ENCODE peak calls at places on chromosomes 12 and 14, in four cellular contexts. One of them, this sample, is unnamed.

GRCh38 chr12:116161588-116161987 is 115.9 kb downstream of the MED13L start:
- DNase-seq in left ventricle myocardium inferior: no peak
- DNase-seq in PC-3: peak
- DNase-seq in Panc1: no peak
- DNase-seq in this sample: no peak

GRCh38 chr12:88417531-88417930 is 162.7 kb downstream of the KITLG start:
- DNase-seq in left ventricle myocardium inferior: no peak
- DNase-seq in PC-3: peak
- DNase-seq in Panc1: no peak
- DNase-seq in this sample: no peak

GRCh38 chr12:54017027-54017788 is 8.4 kb downstream of the HOXC8 start:
- DNase-seq in left ventricle myocardium inferior: no peak
- DNase-seq in PC-3: peak
- DNase-seq in Panc1: no peak
- DNase-seq in this sample: peak

GRCh38 chr14:92040431-92041040 is 677 bp upstream of the TRIP11 start:
- DNase-seq in left ventricle myocardium inferior: no peak
- DNase-seq in PC-3: peak
- DNase-seq in Panc1: no peak
- DNase-seq in this sample: peak

GRCh38 chr12:47193066-47193465 is 113.3 kb upstream of the AMIGO2 start:
- DNase-seq in left ventricle myocardium inferior: no peak
- DNase-seq in PC-3: no peak
- DNase-seq in Panc1: no peak
- DNase-seq in this sample: no peak

GRCh38 chr14:69985456-69985855 is 106.2 kb downstream of the SMOC1 start:
- DNase-seq in left ventricle myocardium inferior: no peak
- DNase-seq in PC-3: no peak
- DNase-seq in Panc1: no peak
- DNase-seq in this sample: peak

GRCh38 chr14:61575751-61576150 is 119.6 kb upstream of the HIF1A start:
- DNase-seq in left ventricle myocardium inferior: no peak
- DNase-seq in PC-3: peak
- DNase-seq in Panc1: no peak
- DNase-seq in this sample: no peak

GRCh38 chr12:97572220-97572619 is 109.6 kb downstream of the RMST start:
- DNase-seq in left ventricle myocardium inferior: no peak
- DNase-seq in PC-3: peak
- DNase-seq in Panc1: no peak
- DNase-seq in this sample: no peak

GRCh38 chr12:55743131-55743921 is 404 bp downstream of the GDF11 start:
- DNase-seq in left ventricle myocardium inferior: peak
- DNase-seq in PC-3: peak
- DNase-seq in Panc1: no peak
- DNase-seq in this sample: peak

GRCh38 chr12:55931317-55931779 is 386 bp downstream of the DGKA start:
- DNase-seq in left ventricle myocardium inferior: peak
- DNase-seq in PC-3: no peak
- DNase-seq in Panc1: no peak
- DNase-seq in this sample: no peak

GRCh38 chr12:91264178-91264577 is 81.6 kb upstream of the DCN start:
- DNase-seq in left ventricle myocardium inferior: no peak
- DNase-seq in PC-3: no peak
- DNase-seq in Panc1: no peak
- DNase-seq in this sample: no peak

GRCh38 chr12:107657133-107657532 is 28.5 kb upstream of the PWP1 start:
- DNase-seq in left ventricle myocardium inferior: no peak
- DNase-seq in PC-3: no peak
- DNase-seq in Panc1: no peak
- DNase-seq in this sample: no peak

GRCh38 chr12:76030378-76031080 is 1.0 kb downstream of the PHLDA1 start:
- DNase-seq in left ventricle myocardium inferior: peak
- DNase-seq in PC-3: no peak
- DNase-seq in Panc1: no peak
- DNase-seq in this sample: no peak

GRCh38 chr12:60522684-60523083 is 926.9 kb downstream of the SLC16A7 start:
- DNase-seq in left ventricle myocardium inferior: no peak
- DNase-seq in PC-3: no peak
- DNase-seq in Panc1: no peak
- DNase-seq in this sample: no peak

GRCh38 chr12:113249546-113249945 is 28.3 kb downstream of the TPCN1 start:
- DNase-seq in left ventricle myocardium inferior: no peak
- DNase-seq in PC-3: no peak
- DNase-seq in Panc1: no peak
- DNase-seq in this sample: no peak

GRCh38 chr14:78595797-78596196 is 425.6 kb downstream of the NRXN3 start:
- DNase-seq in left ventricle myocardium inferior: no peak
- DNase-seq in PC-3: peak
- DNase-seq in Panc1: no peak
- DNase-seq in this sample: no peak

GRCh38 chr14:96627386-96627785 is 125.2 kb downstream of the PAPOLA start:
- DNase-seq in left ventricle myocardium inferior: no peak
- DNase-seq in PC-3: no peak
- DNase-seq in Panc1: no peak
- DNase-seq in this sample: no peak

GRCh38 chr12:29051221-29051620 is 97.9 kb upstream of the FAR2 start:
- DNase-seq in left ventricle myocardium inferior: no peak
- DNase-seq in PC-3: peak
- DNase-seq in Panc1: no peak
- DNase-seq in this sample: no peak

GRCh38 chr12:25322918-25323773 is 72.4 kb upstream of the KRAS start:
- DNase-seq in left ventricle myocardium inferior: no peak
- DNase-seq in PC-3: peak
- DNase-seq in Panc1: no peak
- DNase-seq in this sample: no peak

GRCh38 chr12:92469837-92470236 is 233.0 kb upstream of the PLEKHG7 start:
- DNase-seq in left ventricle myocardium inferior: peak
- DNase-seq in PC-3: peak
- DNase-seq in Panc1: no peak
- DNase-seq in this sample: peak

GRCh38 chr14:31336646-31337045 is 83.7 kb downstream of the HEATR5A start:
- DNase-seq in left ventricle myocardium inferior: no peak
- DNase-seq in PC-3: peak
- DNase-seq in Panc1: no peak
- DNase-seq in this sample: peak

GRCh38 chr12:87967871-87968270 is 61.3 kb downstream of the C12orf50 start:
- DNase-seq in left ventricle myocardium inferior: no peak
- DNase-seq in PC-3: no peak
- DNase-seq in Panc1: no peak
- DNase-seq in this sample: peak

GRCh38 chr14:95774265-95775160 is 60.6 kb upstream of the TCL1A start:
- DNase-seq in left ventricle myocardium inferior: no peak
- DNase-seq in PC-3: peak
- DNase-seq in Panc1: peak
- DNase-seq in this sample: peak

GRCh38 chr12:53454710-53455109 is 2.8 kb downstream of the PCBP2 start:
- DNase-seq in left ventricle myocardium inferior: no peak
- DNase-seq in PC-3: no peak
- DNase-seq in Panc1: no peak
- DNase-seq in this sample: no peak

GRCh38 chr14:22375321-22375930 is 213.6 kb downstream of the DAD1 start:
- DNase-seq in left ventricle myocardium inferior: no peak
- DNase-seq in PC-3: peak
- DNase-seq in Panc1: peak
- DNase-seq in this sample: peak

GRCh38 chr12:93089805-93090569 is 160.9 kb upstream of the EEA1 start:
- DNase-seq in left ventricle myocardium inferior: no peak
- DNase-seq in PC-3: peak
- DNase-seq in Panc1: peak
- DNase-seq in this sample: peak

GRCh38 chr12:122245553-122245952 is 19.7 kb upstream of the DIABLO start:
- DNase-seq in left ventricle myocardium inferior: no peak
- DNase-seq in PC-3: no peak
- DNase-seq in Panc1: no peak
- DNase-seq in this sample: no peak
- H3K4me3 ChIP-seq in left ventricle myocardium inferior: no peak
- H3K4me3 ChIP-seq in PC-3: no peak
- H3K4me3 ChIP-seq in Panc1: no peak
- H3K4me3 ChIP-seq in this sample: no peak

GRCh38 chr14:73238262-73238852 is 1.1 kb downstream of the PAPLN start:
- DNase-seq in left ventricle myocardium inferior: no peak
- DNase-seq in PC-3: peak
- DNase-seq in Panc1: no peak
- DNase-seq in this sample: peak

GRCh38 chr14:73237786-73238261 is 518 bp downstream of the PAPLN start:
- DNase-seq in left ventricle myocardium inferior: no peak
- DNase-seq in PC-3: no peak
- DNase-seq in Panc1: no peak
- DNase-seq in this sample: no peak

GRCh38 chr14:73236157-73236556 is 1.1 kb upstream of the PAPLN start:
- DNase-seq in left ventricle myocardium inferior: no peak
- DNase-seq in PC-3: no peak
- DNase-seq in Panc1: no peak
- DNase-seq in this sample: no peak

GRCh38 chr14:73236752-73237218 is 521 bp upstream of the PAPLN start:
- DNase-seq in left ventricle myocardium inferior: no peak
- DNase-seq in PC-3: no peak
- DNase-seq in Panc1: no peak
- DNase-seq in this sample: no peak

GRCh38 chr14:73237219-73237785 is at the start of gene PAPLN:
- DNase-seq in left ventricle myocardium inferior: no peak
- DNase-seq in PC-3: peak
- DNase-seq in Panc1: no peak
- DNase-seq in this sample: no peak
- H3K27ac ChIP-seq in left ventricle myocardium inferior: no peak
- H3K27ac ChIP-seq in PC-3: no peak
- H3K27ac ChIP-seq in Panc1: peak
- H3K27ac ChIP-seq in this sample: peak

GRCh38 chr12:109575683-109576082 is 2.1 kb downstream of the MVK start:
- DNase-seq in left ventricle myocardium inferior: no peak
- DNase-seq in PC-3: no peak
- DNase-seq in Panc1: no peak
- DNase-seq in this sample: no peak
- H3K4me3 ChIP-seq in left ventricle myocardium inferior: no peak
- H3K4me3 ChIP-seq in PC-3: no peak
- H3K4me3 ChIP-seq in Panc1: no peak
- H3K4me3 ChIP-seq in this sample: no peak

GRCh38 chr12:4865246-4865645 is 44.5 kb upstream of the KCNA1 start:
- DNase-seq in left ventricle myocardium inferior: no peak
- DNase-seq in PC-3: no peak
- DNase-seq in Panc1: no peak
- DNase-seq in this sample: no peak
- H3K27ac ChIP-seq in left ventricle myocardium inferior: no peak
- H3K27ac ChIP-seq in PC-3: no peak
- H3K27ac ChIP-seq in Panc1: no peak
- H3K27ac ChIP-seq in this sample: no peak

DNA sequence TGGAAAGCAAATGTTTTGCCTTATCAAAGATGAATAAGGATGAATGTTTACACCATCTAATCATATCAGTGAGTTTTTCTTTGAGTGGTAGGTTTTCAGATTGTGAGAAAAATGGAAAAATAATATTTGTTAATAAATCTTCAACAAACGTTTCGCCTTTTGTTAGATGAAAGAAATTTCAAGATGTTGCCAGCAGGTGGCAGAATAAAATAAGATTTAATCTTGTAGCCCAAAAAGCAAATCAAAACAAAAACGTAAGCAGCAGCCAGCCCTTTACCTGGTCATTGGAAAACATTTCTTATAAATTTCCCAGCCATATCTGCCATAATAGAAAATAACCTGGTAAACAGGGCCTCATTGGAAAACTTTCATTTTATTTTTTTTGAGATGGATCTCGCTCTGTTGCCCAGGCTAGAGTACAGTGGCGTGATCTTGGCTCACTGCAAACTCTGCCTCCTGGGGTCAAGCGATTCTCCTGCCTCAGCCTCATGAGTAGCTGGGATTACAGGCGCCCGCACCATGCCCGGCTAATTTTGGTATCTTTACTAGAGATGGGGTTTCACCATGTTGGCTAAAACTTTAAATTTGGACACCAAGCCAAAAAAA is 15.4 kb upstream of the TMEM120B start:
- DNase-seq in left ventricle myocardium inferior: no peak
- DNase-seq in PC-3: peak
- DNase-seq in Panc1: no peak
- DNase-seq in this sample: peak
- H3K4me3 ChIP-seq in left ventricle myocardium inferior: no peak
- H3K4me3 ChIP-seq in PC-3: no peak
- H3K4me3 ChIP-seq in Panc1: no peak
- H3K4me3 ChIP-seq in this sample: no peak

DNA sequence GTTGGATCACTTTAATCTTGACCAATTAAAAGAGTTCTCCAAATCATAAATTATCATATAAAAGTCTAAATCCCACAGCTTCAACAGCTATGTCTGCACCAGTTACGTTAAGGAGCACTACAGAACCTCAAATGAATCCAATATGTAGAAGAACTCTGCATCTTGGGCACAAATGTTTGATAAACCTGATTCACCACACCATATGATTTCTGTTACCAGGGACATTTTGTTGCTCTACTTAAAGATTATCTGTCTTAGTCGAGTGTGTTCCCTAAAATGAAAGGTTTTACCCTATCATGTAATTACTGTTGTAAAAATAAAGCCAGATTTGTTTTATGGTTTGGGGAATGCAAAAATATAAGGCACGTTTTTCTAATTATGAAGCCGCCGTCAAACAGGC is 363.1 kb downstream of the EGLN3 start:
- DNase-seq in left ventricle myocardium inferior: no peak
- DNase-seq in PC-3: no peak
- DNase-seq in Panc1: no peak
- DNase-seq in this sample: no peak
- H3K27ac ChIP-seq in left ventricle myocardium inferior: no peak
- H3K27ac ChIP-seq in PC-3: no peak
- H3K27ac ChIP-seq in Panc1: no peak
- H3K27ac ChIP-seq in this sample: no peak

DNA sequence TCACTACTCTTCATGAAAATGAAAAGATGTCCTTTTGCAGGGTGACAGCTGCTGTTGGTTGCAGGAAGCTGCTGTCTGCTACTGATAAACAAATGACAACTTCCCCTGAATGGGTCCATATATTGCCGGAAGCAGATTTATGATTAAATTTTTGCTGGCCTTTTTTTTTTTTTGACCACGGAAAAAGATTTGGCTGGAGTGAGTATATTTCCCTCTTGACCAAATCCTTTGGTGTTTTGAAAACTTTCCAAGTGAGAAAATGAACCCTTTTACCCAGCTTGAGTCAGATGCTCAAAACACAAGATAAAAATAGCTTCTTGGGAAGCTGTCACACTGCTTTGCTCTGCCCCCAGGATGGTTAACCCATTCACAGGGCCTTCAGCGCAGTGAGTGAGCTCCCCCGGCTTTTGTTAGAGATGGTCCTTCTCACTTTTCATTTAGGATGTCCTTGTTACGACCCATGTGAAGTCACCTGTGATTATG is 224.2 kb downstream of the PELI2 start:
- DNase-seq in left ventricle myocardium inferior: no peak
- DNase-seq in PC-3: no peak
- DNase-seq in Panc1: no peak
- DNase-seq in this sample: peak
- H3K4me3 ChIP-seq in left ventricle myocardium inferior: no peak
- H3K4me3 ChIP-seq in PC-3: no peak
- H3K4me3 ChIP-seq in Panc1: no peak
- H3K4me3 ChIP-seq in this sample: peak

DNA sequence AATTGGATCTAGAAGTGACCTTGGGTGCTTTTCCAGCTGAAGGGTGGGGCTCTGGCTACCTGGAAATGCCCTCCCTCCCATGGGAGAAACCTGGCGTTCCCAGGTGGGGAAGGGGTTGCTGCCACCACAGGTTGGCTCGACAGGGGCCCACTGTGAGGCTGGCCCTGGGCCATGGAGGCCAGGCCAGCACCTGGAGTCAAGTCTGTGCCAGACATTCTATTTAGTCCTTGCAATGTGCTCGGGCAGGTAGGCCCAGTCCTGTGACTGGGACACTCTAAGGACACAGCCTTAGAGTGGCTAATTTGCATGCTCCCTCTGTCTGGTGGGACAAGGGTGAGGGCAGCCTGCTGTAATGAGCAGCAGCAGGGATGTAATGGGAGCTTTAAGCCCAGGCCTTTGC is 11.9 kb downstream of the VRTN start:
- DNase-seq in left ventricle myocardium inferior: no peak
- DNase-seq in PC-3: no peak
- DNase-seq in Panc1: no peak
- DNase-seq in this sample: no peak
- H3K27ac ChIP-seq in left ventricle myocardium inferior: no peak
- H3K27ac ChIP-seq in PC-3: no peak
- H3K27ac ChIP-seq in Panc1: no peak
- H3K27ac ChIP-seq in this sample: no peak

This sample was measured in mesenchymal stem cell.